ENCODE peak calls at places on chromosomes 4 and X, in six cellular contexts. E, O, B, V, Z and S are unnamed samples.
A peak's percentile ranks its signal among the peaks of the same experiment; 100 is the strongest.

GRCh38 chrX:120260369-120260768 is 9.8 kb downstream of the ZBTB33 start:
- DNase-seq in E (no peak), O (no peak), B (no peak), V (no peak), Z (no peak), S (no peak)

GRCh38 chrX:135327299-135327698 is 18.0 kb downstream of the ETDC start:
- DNase-seq in E (peak; percentile 94), O (no peak), B (no peak), V (no peak), Z (peak; percentile 56), S (no peak)

GRCh38 chr4:121380448-121381147 is at the start of gene QRFPR:
- DNase-seq in E (no peak), O (no peak), B (no peak), V (no peak), Z (no peak), S (no peak)

GRCh38 chr4:154254999-154255398 is 236.6 kb downstream of the DCHS2 start:
- DNase-seq in E (no peak), O (no peak), B (no peak), V (no peak), Z (no peak), S (no peak)

GRCh38 chr4:125750827-125751466 is 436.2 kb downstream of the FAT4 start:
- DNase-seq in E (peak; percentile 54), O (no peak), B (no peak), V (no peak), Z (no peak), S (no peak)

GRCh38 chrX:30824275-30824674 is 64.8 kb downstream of the TAB3 start:
- DNase-seq in E (no peak), O (no peak), B (no peak), V (no peak), Z (no peak), S (no peak)

GRCh38 chr4:91025240-91026173 is 898.3 kb downstream of the CCSER1 start:
- DNase-seq in E (no peak), O (no peak), B (no peak), V (no peak), Z (no peak), S (no peak)

GRCh38 chr4:87575408-87575807 is 32.9 kb upstream of the DSPP start:
- DNase-seq in E (no peak), O (no peak), B (no peak), V (no peak), Z (no peak), S (no peak)

GRCh38 chr4:158254328-158254727 is 44.0 kb downstream of the TMEM144 start:
- DNase-seq in E (no peak), O (no peak), B (no peak), V (no peak), Z (no peak), S (no peak)

GRCh38 chrX:154307207-154307606 is 11.6 kb downstream of the TKTL1 start:
- DNase-seq in E (no peak), O (no peak), B (no peak), V (no peak), Z (no peak), S (no peak)

GRCh38 chrX:22135994-22136684 is 104.0 kb downstream of the PHEX start:
- DNase-seq in E (peak; percentile 60), O (no peak), B (no peak), V (no peak), Z (peak; percentile 57), S (peak; percentile 52)

GRCh38 chr4:127007336-127007735 is 625.4 kb upstream of the INTU start:
- DNase-seq in E (no peak), O (no peak), B (no peak), V (no peak), Z (no peak), S (no peak)

GRCh38 chr4:174563399-174563798 is 41.1 kb upstream of the HPGD start:
- DNase-seq in E (no peak), O (no peak), B (no peak), V (no peak), Z (no peak), S (no peak)

GRCh38 chr4:72119946-72120345 is 88.1 kb downstream of the NPFFR2 start:
- DNase-seq in E (no peak), O (no peak), B (no peak), V (no peak), Z (no peak), S (no peak)

GRCh38 chr4:87806520-87806919 is 7.2 kb downstream of the IBSP start:
- DNase-seq in E (peak; percentile 52), O (no peak), B (no peak), V (no peak), Z (no peak), S (no peak)

GRCh38 chr4:60724623-60725022 is 475.5 kb upstream of the ADGRL3 start:
- DNase-seq in E (peak; percentile 95), O (no peak), B (no peak), V (no peak), Z (peak; percentile 20), S (no peak)

GRCh38 chr4:78845469-78845868 is 69.3 kb downstream of the BMP2K start:
- DNase-seq in E (no peak), O (no peak), B (no peak), V (no peak), Z (no peak), S (no peak)

GRCh38 chr4:46270986-46271596 is 118.8 kb downstream of the GABRA2 start:
- DNase-seq in E (peak; percentile 4), O (no peak), B (no peak), V (no peak), Z (no peak), S (no peak)

GRCh38 chr4:177413656-177414055 is 28.6 kb downstream of the AGA start:
- DNase-seq in E (no peak), O (no peak), B (no peak), V (no peak), Z (no peak), S (no peak)

GRCh38 chrX:49934148-49934547 is 11.8 kb downstream of the CLCN5 start:
- DNase-seq in E (no peak), O (no peak), B (no peak), V (no peak), Z (no peak), S (no peak)

GRCh38 chr4:38131371-38132139 is 171.4 kb downstream of the PTTG2 start:
- DNase-seq in E (no peak), O (no peak), B (no peak), V (no peak), Z (peak; percentile 46), S (no peak)

DNA sequence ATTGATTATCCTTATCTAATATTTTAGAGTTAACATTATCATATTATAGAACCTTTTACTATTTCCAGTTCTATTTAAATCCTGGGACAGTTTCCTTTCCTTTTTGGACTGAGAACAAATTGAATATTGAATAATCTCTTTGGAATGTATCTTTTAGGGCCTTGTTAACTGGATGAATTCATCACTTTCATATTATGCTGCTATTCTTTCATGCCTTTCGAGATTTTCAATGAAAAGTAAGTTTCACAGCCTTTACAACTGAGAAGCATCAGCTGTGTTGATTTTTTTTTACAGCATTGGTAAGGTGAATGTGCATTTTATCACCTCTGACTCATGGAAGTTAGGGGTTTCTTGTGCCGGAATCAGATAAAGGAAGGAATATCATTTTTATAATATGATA is 39.6 kb downstream of the PDLIM5 start:
- DNase-seq in E (peak; percentile 52), O (no peak), B (no peak), V (no peak), Z (no peak), S (no peak)
- H3K4me1 ChIP-seq in E (peaks cover 7% of the 10 kb centered on the region), O (peaks cover 43% of the 10 kb centered on the region), B (peaks cover 14% of the 10 kb centered on the region), V (peaks cover 9% of the 10 kb centered on the region), Z (no peaks in the 10 kb centered on the region), S (no peaks in the 10 kb centered on the region)

GRCh38 chrX:68914337-68914989 is 85.6 kb downstream of the EFNB1 start:
- DNase-seq in E (no peak), O (no peak), B (no peak), V (no peak), Z (no peak), S (no peak)
- TF ChIP-seq CTCF in E (no peak), O (no peak), B (no peak), V (no peak), Z (no peak), S (no peak)

GRCh38 chrX:47227334-47227583 is 5.5 kb upstream of the USP11 start:
- DNase-seq in E (no peak), O (no peak), B (no peak), V (no peak), Z (no peak), S (no peak)

GRCh38 chrX:47226531-47227333 is 6.1 kb upstream of the USP11 start:
- DNase-seq in E (no peak), O (no peak), B (peak; percentile 7), V (no peak), Z (no peak), S (no peak)

GRCh38 chrX:47230136-47230868 is 2.5 kb upstream of the USP11 start:
- DNase-seq in E (no peak), O (no peak), B (no peak), V (no peak), Z (no peak), S (no peak)

GRCh38 chrX:47229427-47229826 is 3.4 kb upstream of the USP11 start:
- DNase-seq in E (no peak), O (no peak), B (peak; percentile 14), V (no peak), Z (no peak), S (peak; percentile 42)

DNA sequence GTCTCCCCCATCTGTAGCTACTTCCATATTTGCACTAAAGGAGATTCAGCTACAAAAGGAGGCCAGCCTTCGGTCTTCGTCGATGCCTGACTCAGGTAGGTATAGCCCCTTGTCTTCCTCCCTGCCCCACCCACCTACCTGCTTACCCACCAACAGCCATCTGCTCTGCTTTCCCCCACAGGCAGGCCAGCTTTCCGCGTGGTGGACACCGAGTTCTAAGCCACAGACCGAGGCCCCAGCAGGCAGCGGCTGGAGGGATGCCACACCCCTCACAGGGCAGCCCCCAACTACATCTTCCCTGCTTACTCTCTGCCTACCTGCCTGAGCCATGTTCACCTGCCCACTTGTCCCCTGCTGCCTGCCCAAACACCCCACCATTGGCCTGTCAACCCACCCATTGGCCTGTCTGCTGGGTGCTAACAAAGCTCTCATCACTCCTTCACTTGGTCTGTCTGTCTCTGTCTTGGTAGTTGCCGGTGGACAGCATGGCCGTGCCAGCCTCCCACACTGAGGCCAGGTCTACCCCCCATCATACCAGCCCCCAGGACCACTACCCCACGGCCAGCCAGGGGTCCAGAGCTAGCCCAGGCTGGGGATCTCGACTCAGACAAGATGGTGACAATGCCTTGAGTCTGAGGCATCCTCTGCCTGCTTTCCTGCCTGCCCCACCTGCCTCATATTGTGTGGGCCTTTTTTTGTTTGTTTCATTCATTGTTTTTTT is 4.1 kb upstream of the USP11 start:
- DNase-seq in E (no peak), O (no peak), B (peak; percentile 13), V (no peak), Z (no peak), S (peak; percentile 42)
- TF ChIP-seq POLR2A in E (no peak), O (no peak), B (no peak), V (no peak), Z (no peak), S (no peak)

DNA sequence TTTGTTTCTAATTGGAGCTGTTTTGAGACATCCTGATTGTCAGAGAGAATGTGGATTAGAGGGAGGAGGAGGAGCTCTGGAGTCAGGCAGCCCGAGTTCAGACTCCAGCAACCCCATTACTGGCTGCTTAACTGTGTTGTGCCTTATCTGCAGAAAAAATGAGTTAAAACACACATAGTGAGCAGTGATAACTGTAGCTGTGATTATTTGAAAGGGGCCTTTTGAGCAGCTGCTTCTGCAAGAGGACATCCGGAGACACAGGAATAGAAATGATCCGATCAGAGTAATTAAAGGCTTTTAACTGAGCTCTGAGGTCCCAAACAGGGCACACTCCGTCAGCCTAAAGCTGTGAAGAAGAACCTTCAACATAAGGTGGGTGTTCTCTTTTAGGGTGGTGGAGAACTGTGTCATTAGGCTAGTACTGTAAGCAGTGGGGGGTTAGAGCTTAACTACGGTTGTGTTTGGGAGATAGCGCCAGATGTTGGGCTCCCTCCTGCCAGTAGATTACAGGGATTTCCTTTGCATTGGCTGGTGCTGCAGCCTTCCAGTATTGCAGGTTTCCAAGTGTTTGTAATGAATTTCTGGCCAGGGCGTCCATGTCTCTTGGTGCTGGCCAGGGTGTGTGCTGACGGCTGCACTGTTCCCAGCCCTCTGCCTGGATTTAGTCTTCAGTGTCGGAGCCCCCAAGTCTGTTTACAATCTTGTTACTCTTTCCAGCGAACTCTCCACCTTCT is 24.3 kb downstream of the ADD1 start:
- DNase-seq in E (peak; percentile 47), O (no peak), B (peak; percentile 29), V (no peak), Z (no peak), S (no peak)
- H3K4me1 ChIP-seq in E (peaks cover 27% of the 10 kb centered on the region), O (peaks cover 97% of the 10 kb centered on the region), B (no peaks in the 10 kb centered on the region), V (peaks cover 81% of the 10 kb centered on the region), Z (peaks cover 40% of the 10 kb centered on the region), S (peaks cover 12% of the 10 kb centered on the region)